ENCODE peak calls at places on chromosome 7, in six cellular contexts. O is T-helper 2 cell, I is cardiac fibroblast, A is skeletal muscle cell, Y is Panc1, M is posterior cingulate gyrus. J is an unnamed sample.

GRCh38 chr7:71867626-71868025 is 544.5 kb downstream of the CALN1 start:
- DNase-seq in M (no peak), Y (no peak), O (no peak), A (no peak), I (no peak), J (no peak)

GRCh38 chr7:84450802-84451201 is 256.2 kb upstream of the SEMA3A start:
- DNase-seq in M (no peak), O (no peak), Y (no peak), A (no peak), I (no peak), J (no peak)

GRCh38 chr7:124566576-124566975 is 199.0 kb downstream of the GPR37 start:
- DNase-seq in I (peak; percentile 28), O (no peak), A (no peak), M (no peak), Y (no peak), J (no peak)

GRCh38 chr7:30816291-30817059 is 45.3 kb downstream of the MINDY4 start:
- DNase-seq in M (no peak), Y (no peak), I (peak; percentile 74), A (no peak), O (no peak), J (no peak)

GRCh38 chr7:17830206-17830605 is 110.1 kb downstream of the SNX13 start:
- DNase-seq in M (no peak), Y (no peak), I (peak; percentile 46), A (no peak), O (no peak), J (no peak)

GRCh38 chr7:1638113-1638726 is 31.9 kb upstream of the ELFN1 start:
- DNase-seq in M (peak; percentile 21), I (peak; percentile 37), Y (no peak), O (no peak), A (no peak), J (no peak)

GRCh38 chr7:28406192-28406591 is 6.1 kb upstream of the CREB5 start:
- DNase-seq in I (no peak), M (no peak), Y (no peak), O (no peak), A (no peak), J (no peak)

GRCh38 chr7:39637400-39637799 is 14.0 kb downstream of the RALA start:
- DNase-seq in A (no peak), O (no peak), Y (no peak), I (no peak), M (no peak), J (no peak)

GRCh38 chr7:44066494-44067063 is 1.2 kb upstream of the PGAM2 start:
- DNase-seq in M (peak; percentile 64), O (no peak), Y (no peak), A (no peak), I (no peak), J (no peak)

GRCh38 chr7:116524609-116525297 is at the start of gene CAV1:
- DNase-seq in A (peak; percentile 93), Y (peak; percentile 95), I (peak; percentile 95), M (peak; percentile 74), O (peak; percentile 14), J (peak; percentile 53)

GRCh38 chr7:27883726-27884125 is 143.8 kb downstream of the TAX1BP1 start:
- DNase-seq in O (no peak), I (peak; percentile 71), M (no peak), Y (no peak), A (no peak), J (no peak)

GRCh38 chr7:4273566-4274230 is 408.4 kb upstream of the FOXK1 start:
- DNase-seq in O (no peak), M (no peak), Y (no peak), A (no peak), I (no peak), J (no peak)

GRCh38 chr7:24587853-24588252 is 14.6 kb downstream of the PALS2 start:
- DNase-seq in Y (no peak), A (no peak), O (peak; percentile 48), I (no peak), M (no peak), J (no peak)

GRCh38 chr7:1459930-1460756 is 873 bp upstream of the MICALL2 start:
- DNase-seq in Y (no peak), I (peak; percentile 24), A (no peak), M (no peak), O (peak; percentile 22), J (no peak)

GRCh38 chr7:76303829-76304505 is 1.5 kb downstream of the HSPB1 start:
- DNase-seq in Y (no peak), I (no peak), A (no peak), O (no peak), M (no peak), J (no peak)

GRCh38 chr7:36473454-36474282 is 84.0 kb downstream of the ANLN start:
- DNase-seq in A (no peak), Y (no peak), I (peak; percentile 24), O (peak; percentile 38), M (peak; percentile 88), J (no peak)

GRCh38 chr7:20183086-20183485 is 34.1 kb downstream of the MACC1 start:
- DNase-seq in I (peak; percentile 27), Y (no peak), A (no peak), M (no peak), O (no peak), J (no peak)

GRCh38 chr7:113179313-113179712 is 61.0 kb upstream of the SMIM30 start:
- DNase-seq in I (no peak), O (no peak), Y (no peak), A (no peak), M (no peak), J (no peak)

GRCh38 chr7:23380961-23381360 is 81.8 kb downstream of the MALSU1 start:
- DNase-seq in A (no peak), Y (no peak), M (no peak), I (no peak), O (no peak), J (no peak)

GRCh38 chr7:26699761-26700160 is 164.6 kb downstream of the SKAP2 start:
- DNase-seq in M (no peak), A (no peak), O (no peak), I (no peak), Y (no peak), J (no peak)

GRCh38 chr7:132453825-132454224 is 122.4 kb downstream of the PLXNA4 start:
- DNase-seq in O (no peak), A (no peak), I (no peak), M (no peak), Y (no peak), J (no peak)

GRCh38 chr7:98460902-98461301 is 60.0 kb upstream of the BAIAP2L1 start:
- DNase-seq in Y (no peak), M (no peak), I (no peak), O (no peak), A (no peak), J (no peak)

GRCh38 chr7:142338633-142339501 is 81.0 kb upstream of the PRSS58 start:
- DNase-seq in O (peak; percentile 42), M (no peak), I (peak; percentile 3), Y (no peak), A (no peak), J (no peak)

GRCh38 chr7:17301491-17302101 is 3.1 kb downstream of the AHR start:
- DNase-seq in O (peak; percentile 43), M (no peak), I (peak; percentile 70), Y (no peak), A (no peak), J (peak; percentile 58)

GRCh38 chr7:138608292-138608691 is 92.9 kb downstream of the SVOPL start:
- DNase-seq in A (peak; percentile 54), O (peak; percentile 44), M (no peak), I (peak; percentile 53), Y (no peak), J (no peak)

GRCh38 chr7:140684066-140684950 is 11.6 kb downstream of the ADCK2 start:
- DNase-seq in O (no peak), I (no peak), Y (no peak), A (no peak), M (no peak), J (no peak)